ENCODE peak calls at places on chromosomes 11 and 22, in eight cellular contexts. One of them, this sample, is unnamed.

GRCh38 chr11:76974179-76974891 is 59.9 kb upstream of the B3GNT6 start:
- DNase-seq in activated naive CD8-positive, alpha-beta T cell treated with anti-CD3 and anti-CD28 coated beads, Interleukin-2, amount 50 U/mL, for 16 hours: no peak
- DNase-seq in posterior cingulate gyrus: no peak
- DNase-seq in T47D: no peak
- DNase-seq in BJ: no peak
- DNase-seq in MM.1S: no peak
- DNase-seq in HFF-Myc: no peak
- DNase-seq in NCI-H774: no peak
- DNase-seq in this sample: no peak

GRCh38 chr11:10328314-10329090 is 23.6 kb downstream of the ADM start:
- DNase-seq in HFF-Myc: no peak
- DNase-seq in T47D: no peak
- DNase-seq in NCI-H774: no peak
- DNase-seq in MM.1S: no peak
- DNase-seq in BJ: peak; percentile 69
- DNase-seq in activated naive CD8-positive, alpha-beta T cell treated with anti-CD3 and anti-CD28 coated beads, Interleukin-2, amount 50 U/mL, for 16 hours: no peak
- DNase-seq in posterior cingulate gyrus: no peak
- DNase-seq in this sample: no peak

GRCh38 chr11:133263332-133263731 is 269.0 kb downstream of the OPCML start:
- DNase-seq in HFF-Myc: no peak
- DNase-seq in MM.1S: no peak
- DNase-seq in posterior cingulate gyrus: no peak
- DNase-seq in NCI-H774: no peak
- DNase-seq in activated naive CD8-positive, alpha-beta T cell treated with anti-CD3 and anti-CD28 coated beads, Interleukin-2, amount 50 U/mL, for 16 hours: no peak
- DNase-seq in BJ: no peak
- DNase-seq in T47D: no peak
- DNase-seq in this sample: no peak

GRCh38 chr11:26905368-26905767 is 88.5 kb upstream of the FIBIN start:
- DNase-seq in MM.1S: no peak
- DNase-seq in T47D: no peak
- DNase-seq in activated naive CD8-positive, alpha-beta T cell treated with anti-CD3 and anti-CD28 coated beads, Interleukin-2, amount 50 U/mL, for 16 hours: no peak
- DNase-seq in NCI-H774: no peak
- DNase-seq in posterior cingulate gyrus: no peak
- DNase-seq in HFF-Myc: peak; percentile 47
- DNase-seq in BJ: peak; percentile 15
- DNase-seq in this sample: no peak

GRCh38 chr11:111310088-111310487 is 11.7 kb downstream of the POU2AF3 start:
- DNase-seq in NCI-H774: peak; percentile 56
- DNase-seq in posterior cingulate gyrus: no peak
- DNase-seq in BJ: no peak
- DNase-seq in T47D: no peak
- DNase-seq in HFF-Myc: no peak
- DNase-seq in activated naive CD8-positive, alpha-beta T cell treated with anti-CD3 and anti-CD28 coated beads, Interleukin-2, amount 50 U/mL, for 16 hours: no peak
- DNase-seq in MM.1S: no peak
- DNase-seq in this sample: peak; percentile 52

GRCh38 chr11:120226714-120227113 is 13.2 kb upstream of the POU2F3 start:
- DNase-seq in MM.1S: no peak
- DNase-seq in posterior cingulate gyrus: no peak
- DNase-seq in T47D: no peak
- DNase-seq in NCI-H774: no peak
- DNase-seq in BJ: no peak
- DNase-seq in activated naive CD8-positive, alpha-beta T cell treated with anti-CD3 and anti-CD28 coated beads, Interleukin-2, amount 50 U/mL, for 16 hours: no peak
- DNase-seq in HFF-Myc: no peak
- DNase-seq in this sample: no peak

GRCh38 chr11:86052697-86053641 is 15.9 kb downstream of the PICALM start:
- DNase-seq in activated naive CD8-positive, alpha-beta T cell treated with anti-CD3 and anti-CD28 coated beads, Interleukin-2, amount 50 U/mL, for 16 hours: no peak
- DNase-seq in T47D: no peak
- DNase-seq in posterior cingulate gyrus: no peak
- DNase-seq in HFF-Myc: no peak
- DNase-seq in NCI-H774: no peak
- DNase-seq in MM.1S: no peak
- DNase-seq in BJ: no peak
- DNase-seq in this sample: no peak

GRCh38 chr11:65112551-65113360 is 1.1 kb downstream of the TM7SF2 start:
- DNase-seq in MM.1S: peak; percentile 59
- DNase-seq in posterior cingulate gyrus: peak; percentile 35
- DNase-seq in HFF-Myc: no peak
- DNase-seq in NCI-H774: peak; percentile 53
- DNase-seq in T47D: peak; percentile 71
- DNase-seq in BJ: no peak
- DNase-seq in activated naive CD8-positive, alpha-beta T cell treated with anti-CD3 and anti-CD28 coated beads, Interleukin-2, amount 50 U/mL, for 16 hours: no peak
- DNase-seq in this sample: peak; percentile 34

GRCh38 chr11:74521666-74522252 is 28.2 kb upstream of the LIPT2 start:
- DNase-seq in posterior cingulate gyrus: no peak
- DNase-seq in NCI-H774: no peak
- DNase-seq in activated naive CD8-positive, alpha-beta T cell treated with anti-CD3 and anti-CD28 coated beads, Interleukin-2, amount 50 U/mL, for 16 hours: no peak
- DNase-seq in T47D: no peak
- DNase-seq in HFF-Myc: no peak
- DNase-seq in BJ: no peak
- DNase-seq in MM.1S: no peak
- DNase-seq in this sample: no peak

GRCh38 chr11:69086152-69086551 is 37.4 kb downstream of the TPCN2 start:
- DNase-seq in posterior cingulate gyrus: peak; percentile 32
- DNase-seq in MM.1S: no peak
- DNase-seq in NCI-H774: no peak
- DNase-seq in T47D: no peak
- DNase-seq in activated naive CD8-positive, alpha-beta T cell treated with anti-CD3 and anti-CD28 coated beads, Interleukin-2, amount 50 U/mL, for 16 hours: no peak
- DNase-seq in HFF-Myc: no peak
- DNase-seq in BJ: no peak
- DNase-seq in this sample: no peak

GRCh38 chr22:33335611-33336279 is 277.6 kb upstream of the SYN3 start:
- DNase-seq in posterior cingulate gyrus: no peak
- DNase-seq in NCI-H774: no peak
- DNase-seq in HFF-Myc: no peak
- DNase-seq in T47D: no peak
- DNase-seq in MM.1S: no peak
- DNase-seq in BJ: no peak
- DNase-seq in activated naive CD8-positive, alpha-beta T cell treated with anti-CD3 and anti-CD28 coated beads, Interleukin-2, amount 50 U/mL, for 16 hours: no peak
- DNase-seq in this sample: no peak

GRCh38 chr11:111417011-111417765 is 38.1 kb upstream of the POU2AF1 start:
- DNase-seq in T47D: no peak
- DNase-seq in BJ: no peak
- DNase-seq in MM.1S: peak; percentile 84
- DNase-seq in HFF-Myc: no peak
- DNase-seq in NCI-H774: no peak
- DNase-seq in posterior cingulate gyrus: no peak
- DNase-seq in activated naive CD8-positive, alpha-beta T cell treated with anti-CD3 and anti-CD28 coated beads, Interleukin-2, amount 50 U/mL, for 16 hours: no peak
- DNase-seq in this sample: no peak

GRCh38 chr11:16178273-16178672 is 178.1 kb downstream of the SOX6 start:
- DNase-seq in posterior cingulate gyrus: no peak
- DNase-seq in MM.1S: no peak
- DNase-seq in NCI-H774: no peak
- DNase-seq in activated naive CD8-positive, alpha-beta T cell treated with anti-CD3 and anti-CD28 coated beads, Interleukin-2, amount 50 U/mL, for 16 hours: no peak
- DNase-seq in HFF-Myc: no peak
- DNase-seq in BJ: no peak
- DNase-seq in T47D: no peak
- DNase-seq in this sample: peak; percentile 63

GRCh38 chr11:2221591-2221990 is 48.8 kb downstream of the ASCL2 start:
- DNase-seq in NCI-H774: no peak
- DNase-seq in posterior cingulate gyrus: no peak
- DNase-seq in MM.1S: no peak
- DNase-seq in HFF-Myc: no peak
- DNase-seq in BJ: no peak
- DNase-seq in activated naive CD8-positive, alpha-beta T cell treated with anti-CD3 and anti-CD28 coated beads, Interleukin-2, amount 50 U/mL, for 16 hours: no peak
- DNase-seq in T47D: no peak
- DNase-seq in this sample: no peak

GRCh38 chr11:70906101-70906500 is 346.3 kb downstream of the SHANK2 start:
- DNase-seq in NCI-H774: no peak
- DNase-seq in posterior cingulate gyrus: no peak
- DNase-seq in MM.1S: no peak
- DNase-seq in T47D: no peak
- DNase-seq in HFF-Myc: no peak
- DNase-seq in activated naive CD8-positive, alpha-beta T cell treated with anti-CD3 and anti-CD28 coated beads, Interleukin-2, amount 50 U/mL, for 16 hours: no peak
- DNase-seq in BJ: no peak
- DNase-seq in this sample: no peak

GRCh38 chr11:2933376-2934056 is 4.3 kb upstream of the PHLDA2 start:
- DNase-seq in posterior cingulate gyrus: peak; percentile 9
- DNase-seq in BJ: no peak
- DNase-seq in MM.1S: peak; percentile 87
- DNase-seq in NCI-H774: no peak
- DNase-seq in T47D: peak; percentile 60
- DNase-seq in activated naive CD8-positive, alpha-beta T cell treated with anti-CD3 and anti-CD28 coated beads, Interleukin-2, amount 50 U/mL, for 16 hours: no peak
- DNase-seq in HFF-Myc: no peak
- DNase-seq in this sample: no peak

GRCh38 chr11:25449100-25449499 is 882.8 kb upstream of the ANO3 start:
- DNase-seq in posterior cingulate gyrus: no peak
- DNase-seq in BJ: no peak
- DNase-seq in HFF-Myc: no peak
- DNase-seq in MM.1S: no peak
- DNase-seq in NCI-H774: no peak
- DNase-seq in activated naive CD8-positive, alpha-beta T cell treated with anti-CD3 and anti-CD28 coated beads, Interleukin-2, amount 50 U/mL, for 16 hours: no peak
- DNase-seq in T47D: no peak
- DNase-seq in this sample: no peak

GRCh38 chr11:12914401-12914912 is 94.7 kb upstream of the RASSF10 start:
- DNase-seq in BJ: no peak
- DNase-seq in HFF-Myc: peak; percentile 35
- DNase-seq in posterior cingulate gyrus: peak; percentile 87
- DNase-seq in T47D: peak; percentile 8
- DNase-seq in MM.1S: no peak
- DNase-seq in NCI-H774: no peak
- DNase-seq in activated naive CD8-positive, alpha-beta T cell treated with anti-CD3 and anti-CD28 coated beads, Interleukin-2, amount 50 U/mL, for 16 hours: no peak
- DNase-seq in this sample: no peak

GRCh38 chr11:77968337-77968736 is 26.1 kb downstream of the INTS4 start:
- DNase-seq in HFF-Myc: no peak
- DNase-seq in activated naive CD8-positive, alpha-beta T cell treated with anti-CD3 and anti-CD28 coated beads, Interleukin-2, amount 50 U/mL, for 16 hours: no peak
- DNase-seq in BJ: no peak
- DNase-seq in MM.1S: no peak
- DNase-seq in NCI-H774: no peak
- DNase-seq in T47D: no peak
- DNase-seq in posterior cingulate gyrus: no peak
- DNase-seq in this sample: no peak

GRCh38 chr11:127157225-127157624 is 156.7 kb upstream of the KIRREL3 start:
- DNase-seq in T47D: no peak
- DNase-seq in NCI-H774: no peak
- DNase-seq in activated naive CD8-positive, alpha-beta T cell treated with anti-CD3 and anti-CD28 coated beads, Interleukin-2, amount 50 U/mL, for 16 hours: no peak
- DNase-seq in BJ: no peak
- DNase-seq in MM.1S: no peak
- DNase-seq in HFF-Myc: no peak
- DNase-seq in posterior cingulate gyrus: no peak
- DNase-seq in this sample: no peak

GRCh38 chr22:17891427-17892167 is 117.3 kb upstream of the BID start:
- DNase-seq in posterior cingulate gyrus: no peak
- DNase-seq in HFF-Myc: no peak
- DNase-seq in NCI-H774: peak; percentile 31
- DNase-seq in T47D: peak; percentile 19
- DNase-seq in BJ: no peak
- DNase-seq in activated naive CD8-positive, alpha-beta T cell treated with anti-CD3 and anti-CD28 coated beads, Interleukin-2, amount 50 U/mL, for 16 hours: no peak
- DNase-seq in MM.1S: no peak
- DNase-seq in this sample: no peak

GRCh38 chr11:121431820-121432526 is 20.1 kb upstream of the SORL1 start:
- DNase-seq in BJ: no peak
- DNase-seq in HFF-Myc: no peak
- DNase-seq in posterior cingulate gyrus: no peak
- DNase-seq in activated naive CD8-positive, alpha-beta T cell treated with anti-CD3 and anti-CD28 coated beads, Interleukin-2, amount 50 U/mL, for 16 hours: no peak
- DNase-seq in NCI-H774: no peak
- DNase-seq in MM.1S: no peak
- DNase-seq in T47D: no peak
- DNase-seq in this sample: no peak

GRCh38 chr11:131754671-131755070 is 384.3 kb downstream of the NTM start:
- DNase-seq in HFF-Myc: no peak
- DNase-seq in T47D: no peak
- DNase-seq in activated naive CD8-positive, alpha-beta T cell treated with anti-CD3 and anti-CD28 coated beads, Interleukin-2, amount 50 U/mL, for 16 hours: no peak
- DNase-seq in NCI-H774: no peak
- DNase-seq in posterior cingulate gyrus: no peak
- DNase-seq in MM.1S: no peak
- DNase-seq in BJ: no peak
- DNase-seq in this sample: no peak

GRCh38 chr11:131837562-131837961 is 467.1 kb downstream of the NTM start:
- DNase-seq in NCI-H774: no peak
- DNase-seq in HFF-Myc: no peak
- DNase-seq in BJ: no peak
- DNase-seq in MM.1S: no peak
- DNase-seq in posterior cingulate gyrus: no peak
- DNase-seq in activated naive CD8-positive, alpha-beta T cell treated with anti-CD3 and anti-CD28 coated beads, Interleukin-2, amount 50 U/mL, for 16 hours: no peak
- DNase-seq in T47D: no peak
- DNase-seq in this sample: no peak

GRCh38 chr11:106398396-106399074 is 321.1 kb downstream of the AASDHPPT start:
- DNase-seq in MM.1S: no peak
- DNase-seq in activated naive CD8-positive, alpha-beta T cell treated with anti-CD3 and anti-CD28 coated beads, Interleukin-2, amount 50 U/mL, for 16 hours: no peak
- DNase-seq in HFF-Myc: no peak
- DNase-seq in posterior cingulate gyrus: no peak
- DNase-seq in T47D: no peak
- DNase-seq in NCI-H774: no peak
- DNase-seq in BJ: peak; percentile 11
- DNase-seq in this sample: no peak

GRCh38 chr11:120391297-120391696 is 55.1 kb downstream of the ARHGEF12 start:
- DNase-seq in MM.1S: no peak
- DNase-seq in HFF-Myc: no peak
- DNase-seq in posterior cingulate gyrus: no peak
- DNase-seq in BJ: no peak
- DNase-seq in activated naive CD8-positive, alpha-beta T cell treated with anti-CD3 and anti-CD28 coated beads, Interleukin-2, amount 50 U/mL, for 16 hours: no peak
- DNase-seq in NCI-H774: no peak
- DNase-seq in T47D: no peak
- DNase-seq in this sample: no peak

GRCh38 chr11:61516675-61517516 is 8.3 kb downstream of the LRRC10B start:
- DNase-seq in posterior cingulate gyrus: no peak
- DNase-seq in MM.1S: peak; percentile 28
- DNase-seq in BJ: no peak
- DNase-seq in NCI-H774: no peak
- DNase-seq in HFF-Myc: no peak
- DNase-seq in activated naive CD8-positive, alpha-beta T cell treated with anti-CD3 and anti-CD28 coated beads, Interleukin-2, amount 50 U/mL, for 16 hours: peak; percentile 45
- DNase-seq in T47D: peak; percentile 88
- DNase-seq in this sample: no peak

GRCh38 chr22:43013355-43014061 is 1.4 kb downstream of the PACSIN2 start:
- DNase-seq in MM.1S: no peak
- DNase-seq in NCI-H774: no peak
- DNase-seq in activated naive CD8-positive, alpha-beta T cell treated with anti-CD3 and anti-CD28 coated beads, Interleukin-2, amount 50 U/mL, for 16 hours: no peak
- DNase-seq in posterior cingulate gyrus: no peak
- DNase-seq in HFF-Myc: no peak
- DNase-seq in T47D: no peak
- DNase-seq in BJ: no peak
- DNase-seq in this sample: no peak

GRCh38 chr11:122107566-122107965 is 8.4 kb downstream of the BLID start:
- DNase-seq in posterior cingulate gyrus: no peak
- DNase-seq in HFF-Myc: no peak
- DNase-seq in activated naive CD8-positive, alpha-beta T cell treated with anti-CD3 and anti-CD28 coated beads, Interleukin-2, amount 50 U/mL, for 16 hours: no peak
- DNase-seq in BJ: no peak
- DNase-seq in NCI-H774: no peak
- DNase-seq in T47D: no peak
- DNase-seq in MM.1S: no peak
- DNase-seq in this sample: no peak

GRCh38 chr11:34160791-34161190 is 55.4 kb downstream of the NAT10 start:
- DNase-seq in activated naive CD8-positive, alpha-beta T cell treated with anti-CD3 and anti-CD28 coated beads, Interleukin-2, amount 50 U/mL, for 16 hours: no peak
- DNase-seq in MM.1S: no peak
- DNase-seq in NCI-H774: no peak
- DNase-seq in T47D: no peak
- DNase-seq in posterior cingulate gyrus: no peak
- DNase-seq in HFF-Myc: no peak
- DNase-seq in BJ: no peak
- DNase-seq in this sample: no peak

GRCh38 chr22:35905894-35906293 is 122.7 kb downstream of the RBFOX2 start:
- DNase-seq in MM.1S: no peak
- DNase-seq in HFF-Myc: no peak
- DNase-seq in T47D: no peak
- DNase-seq in NCI-H774: no peak
- DNase-seq in posterior cingulate gyrus: no peak
- DNase-seq in activated naive CD8-positive, alpha-beta T cell treated with anti-CD3 and anti-CD28 coated beads, Interleukin-2, amount 50 U/mL, for 16 hours: no peak
- DNase-seq in BJ: no peak
- DNase-seq in this sample: no peak

GRCh38 chr11:46534713-46535112 is 59.1 kb downstream of the AMBRA1 start:
- DNase-seq in posterior cingulate gyrus: no peak
- DNase-seq in NCI-H774: no peak
- DNase-seq in BJ: no peak
- DNase-seq in activated naive CD8-positive, alpha-beta T cell treated with anti-CD3 and anti-CD28 coated beads, Interleukin-2, amount 50 U/mL, for 16 hours: no peak
- DNase-seq in T47D: no peak
- DNase-seq in MM.1S: no peak
- DNase-seq in HFF-Myc: no peak
- DNase-seq in this sample: no peak

GRCh38 chr11:44658451-44658850 is 68.3 kb upstream of the TSPAN18 start:
- DNase-seq in posterior cingulate gyrus: no peak
- DNase-seq in NCI-H774: no peak
- DNase-seq in BJ: no peak
- DNase-seq in HFF-Myc: no peak
- DNase-seq in T47D: no peak
- DNase-seq in MM.1S: peak; percentile 34
- DNase-seq in activated naive CD8-positive, alpha-beta T cell treated with anti-CD3 and anti-CD28 coated beads, Interleukin-2, amount 50 U/mL, for 16 hours: no peak
- DNase-seq in this sample: no peak

GRCh38 chr11:78161937-78162336 is 22.5 kb upstream of the ALG8 start:
- DNase-seq in T47D: no peak
- DNase-seq in HFF-Myc: no peak
- DNase-seq in posterior cingulate gyrus: no peak
- DNase-seq in MM.1S: no peak
- DNase-seq in BJ: no peak
- DNase-seq in activated naive CD8-positive, alpha-beta T cell treated with anti-CD3 and anti-CD28 coated beads, Interleukin-2, amount 50 U/mL, for 16 hours: no peak
- DNase-seq in NCI-H774: no peak
- DNase-seq in this sample: no peak